ENCODE peak calls at places on chromosomes 3 and 15, in nine cellular contexts. F is HCEC 1CT; D is NCI-H1105; Y is astrocyte of the spinal cord; A is NCI-H774; Z is coronary artery; O is dermis microvascular lymphatic vessel endothelial cell; C is aorta; V is CD8-positive, alpha-beta T cell. W is an unnamed sample.

GRCh38 chr3:19457449-19457848 is 309.1 kb downstream of the KCNH8 start:
- DNase-seq in F (no peak), D (no peak), Y (no peak), A (no peak), Z (no peak), O (no peak), C (no peak), V (no peak), W (no peak)

GRCh38 chr3:32452009-32452408 is 50.6 kb downstream of the CMTM6 start:
- DNase-seq in F (no peak), D (no peak), Y (no peak), A (no peak), Z (no peak), O (no peak), C (no peak), V (no peak), W (no peak)

GRCh38 chr3:23728651-23729117 is 77.1 kb upstream of the UBE2E1 start:
- DNase-seq in F (peak), D (no peak), Y (no peak), A (no peak), Z (no peak), O (no peak), C (no peak), V (no peak), W (no peak)

GRCh38 chr3:194395767-194396527 is 3.1 kb downstream of the GP5 start:
- DNase-seq in F (no peak), D (no peak), Y (no peak), A (no peak), Z (no peak), O (peak), C (peak), V (peak), W (no peak)

GRCh38 chr3:137110392-137110996 is 152.7 kb downstream of the IL20RB start:
- DNase-seq in F (peak), D (peak), Y (peak), A (no peak), Z (no peak), O (peak), C (no peak), V (no peak), W (no peak)

GRCh38 chr3:120743081-120743365 is 479 bp downstream of the GTF2E1 start:
- DNase-seq in F (peak), D (no peak), Y (peak), A (no peak), Z (no peak), O (no peak), C (no peak), V (no peak), W (no peak)

GRCh38 chr3:32840086-32840841 is 22.5 kb downstream of the TRIM71 start:
- DNase-seq in F (no peak), D (no peak), Y (no peak), A (no peak), Z (no peak), O (no peak), C (no peak), V (no peak), W (no peak)

GRCh38 chr15:37058316-37058985 is 41.9 kb downstream of the MEIS2 start:
- DNase-seq in F (no peak), D (no peak), Y (no peak), A (no peak), Z (no peak), O (peak), C (no peak), V (no peak), W (no peak)

GRCh38 chr3:119331661-119332060 is 37.5 kb downstream of the ARHGAP31 start:
- DNase-seq in F (peak), D (no peak), Y (no peak), A (no peak), Z (no peak), O (no peak), C (no peak), V (no peak), W (no peak)

GRCh38 chr3:134644731-134645514 is 5.9 kb downstream of the KY start:
- DNase-seq in F (no peak), D (no peak), Y (no peak), A (no peak), Z (peak), O (no peak), C (no peak), V (no peak), W (peak)

GRCh38 chr15:77625376-77625775 is 7.3 kb downstream of the LINGO1 start:
- DNase-seq in F (no peak), D (no peak), Y (no peak), A (no peak), Z (no peak), O (no peak), C (no peak), V (no peak), W (no peak)

GRCh38 chr3:14415501-14415900 is 13.1 kb downstream of the SLC6A6 start:
- DNase-seq in F (no peak), D (no peak), Y (no peak), A (no peak), Z (no peak), O (no peak), C (no peak), V (no peak), W (no peak)

GRCh38 chr3:35528728-35529127 is 110.6 kb upstream of the ARPP21 start:
- DNase-seq in F (no peak), D (no peak), Y (peak), A (no peak), Z (no peak), O (no peak), C (no peak), V (no peak), W (no peak)

GRCh38 chr3:156052115-156052514 is 68.3 kb upstream of the KCNAB1 start:
- DNase-seq in F (no peak), D (no peak), Y (no peak), A (no peak), Z (no peak), O (no peak), C (no peak), V (no peak), W (no peak)

GRCh38 chr3:11602441-11602840 is 41.3 kb downstream of the VGLL4 start:
- DNase-seq in F (no peak), D (no peak), Y (no peak), A (no peak), Z (no peak), O (no peak), C (no peak), V (no peak), W (no peak)

W was measured in osteocyte.